ENCODE peak calls at places on chromosomes 16 and 17, in six cellular contexts. One of them, this sample, is unnamed.

GRCh38 chr17:56838687-56839086 is 4.7 kb downstream of the DGKE start:
- DNase-seq in germinal center: no peak
- DNase-seq in RPMI7951: no peak
- DNase-seq in IMR-90: no peak
- DNase-seq in kidney tubule cell: no peak
- DNase-seq in activated T-helper 1 cell treated with Interleukin-2 at 50 U/mL for 16 hours: no peak
- DNase-seq in this sample: no peak

GRCh38 chr17:75250009-75250471 is 11.4 kb downstream of the GGA3 start:
- DNase-seq in IMR-90: peak; percentile 18
- DNase-seq in kidney tubule cell: peak; percentile 64
- DNase-seq in RPMI7951: peak; percentile 75
- DNase-seq in activated T-helper 1 cell treated with Interleukin-2 at 50 U/mL for 16 hours: peak; percentile 53
- DNase-seq in germinal center: peak; percentile 51
- DNase-seq in this sample: peak; percentile 18

GRCh38 chr16:8183186-8184099 is 406.9 kb downstream of the TMEM114 start:
- DNase-seq in activated T-helper 1 cell treated with Interleukin-2 at 50 U/mL for 16 hours: no peak
- DNase-seq in kidney tubule cell: no peak
- DNase-seq in germinal center: no peak
- DNase-seq in IMR-90: no peak
- DNase-seq in RPMI7951: no peak
- DNase-seq in this sample: no peak

GRCh38 chr16:59748531-59748930 is 1014.4 kb upstream of the GOT2 start:
- DNase-seq in IMR-90: no peak
- DNase-seq in kidney tubule cell: no peak
- DNase-seq in RPMI7951: no peak
- DNase-seq in activated T-helper 1 cell treated with Interleukin-2 at 50 U/mL for 16 hours: no peak
- DNase-seq in germinal center: no peak
- DNase-seq in this sample: no peak

GRCh38 chr16:28311913-28312312 is 19.6 kb downstream of the SBK1 start:
- DNase-seq in germinal center: no peak
- DNase-seq in IMR-90: no peak
- DNase-seq in activated T-helper 1 cell treated with Interleukin-2 at 50 U/mL for 16 hours: no peak
- DNase-seq in RPMI7951: no peak
- DNase-seq in kidney tubule cell: no peak
- DNase-seq in this sample: no peak

GRCh38 chr17:17351901-17352781 is 49.0 kb downstream of the NT5M start:
- DNase-seq in germinal center: no peak
- DNase-seq in kidney tubule cell: peak; percentile 41
- DNase-seq in IMR-90: peak; percentile 48
- DNase-seq in activated T-helper 1 cell treated with Interleukin-2 at 50 U/mL for 16 hours: no peak
- DNase-seq in RPMI7951: peak; percentile 87
- DNase-seq in this sample: peak; percentile 29

GRCh38 chr17:601462-602303 is 113.0 kb downstream of the VPS53 start:
- DNase-seq in activated T-helper 1 cell treated with Interleukin-2 at 50 U/mL for 16 hours: no peak
- DNase-seq in germinal center: no peak
- DNase-seq in kidney tubule cell: no peak
- DNase-seq in RPMI7951: no peak
- DNase-seq in IMR-90: peak; percentile 87
- DNase-seq in this sample: no peak

GRCh38 chr16:530111-530817 is 2.8 kb downstream of the CAPN15 start:
- DNase-seq in IMR-90: no peak
- DNase-seq in germinal center: no peak
- DNase-seq in RPMI7951: no peak
- DNase-seq in activated T-helper 1 cell treated with Interleukin-2 at 50 U/mL for 16 hours: no peak
- DNase-seq in kidney tubule cell: no peak
- DNase-seq in this sample: no peak

GRCh38 chr16:76265434-76266045 is 11.7 kb upstream of the CNTNAP4 start:
- DNase-seq in activated T-helper 1 cell treated with Interleukin-2 at 50 U/mL for 16 hours: no peak
- DNase-seq in RPMI7951: no peak
- DNase-seq in IMR-90: peak; percentile 1
- DNase-seq in germinal center: peak; percentile 7
- DNase-seq in kidney tubule cell: peak; percentile 39
- DNase-seq in this sample: peak; percentile 16

GRCh38 chr17:40864661-40865380 is 2.2 kb downstream of the KRT12 start:
- DNase-seq in RPMI7951: no peak
- DNase-seq in activated T-helper 1 cell treated with Interleukin-2 at 50 U/mL for 16 hours: no peak
- DNase-seq in IMR-90: no peak
- DNase-seq in kidney tubule cell: no peak
- DNase-seq in germinal center: no peak
- DNase-seq in this sample: no peak